ENCODE peak calls at places on chromosomes 2 and 18, in eight cellular contexts. V, R, G, A, F, O, W and E are unnamed samples.

GRCh38 chr2:27049422-27050280 is 1.8 kb upstream of the AGBL5 start:
- DNase-seq in W (peak; percentile 81), O (peak; percentile 78), A (no peak), V (peak; percentile 81), F (peak; percentile 51), R (peak; percentile 80), G (peak; percentile 82), E (peak; percentile 64)

GRCh38 chr2:172103471-172104292 is 982 bp upstream of the DLX2 start:
- DNase-seq in R (peak; percentile 67), O (peak; percentile 77), F (peak; percentile 91), V (peak; percentile 90), A (peak; percentile 73), G (peak; percentile 89), W (peak; percentile 89), E (peak; percentile 83)

GRCh38 chr18:58896268-58896667 is 31.6 kb downstream of the ZNF532 start:
- DNase-seq in V (peak; percentile 8), O (no peak), W (no peak), G (no peak), F (no peak), R (peak; percentile 37), A (no peak), E (peak; percentile 24)

GRCh38 chr18:34795070-34795740 is 85.1 kb downstream of the DTNA start:
- DNase-seq in W (no peak), V (no peak), G (no peak), R (no peak), F (no peak), O (no peak), A (peak; percentile 26), E (no peak)

GRCh38 chr2:127422631-127423475 is 4.6 kb downstream of the PROC start:
- DNase-seq in F (peak; percentile 29), R (no peak), O (peak; percentile 54), W (peak; percentile 52), A (no peak), V (no peak), G (peak; percentile 67), E (peak; percentile 45)

GRCh38 chr18:44130365-44130942 is 550.2 kb upstream of the SETBP1 start:
- DNase-seq in O (no peak), W (no peak), G (no peak), R (no peak), V (peak; percentile 55), A (no peak), F (peak; percentile 27), E (peak; percentile 10)

GRCh38 chr2:178331474-178332431 is 119.2 kb downstream of the PRKRA start:
- DNase-seq in V (no peak), F (no peak), O (no peak), R (no peak), A (no peak), G (no peak), W (no peak), E (no peak)

GRCh38 chr18:34120294-34120693 is 104.4 kb downstream of the NOL4 start:
- DNase-seq in V (no peak), F (no peak), O (no peak), R (no peak), W (no peak), A (no peak), G (no peak), E (no peak)

GRCh38 chr2:170997893-170998477 is 68.9 kb downstream of the GORASP2 start:
- DNase-seq in F (no peak), O (no peak), W (no peak), A (no peak), R (no peak), G (no peak), V (no peak), E (no peak)

GRCh38 chr2:190256087-190256486 is 63.5 kb downstream of the HIBCH start:
- DNase-seq in F (no peak), G (no peak), W (no peak), O (no peak), V (no peak), A (no peak), R (no peak), E (no peak)

GRCh38 chr2:185291035-185291647 is 447.5 kb upstream of the FSIP2 start:
- DNase-seq in A (no peak), R (no peak), W (peak; percentile 24), O (peak; percentile 62), G (peak; percentile 63), V (peak; percentile 71), F (peak; percentile 56), E (peak; percentile 54)

GRCh38 chr2:69309336-69310048 is 77.5 kb downstream of the GFPT1 start:
- DNase-seq in F (peak; percentile 81), O (peak; percentile 81), R (no peak), V (peak; percentile 26), A (peak; percentile 31), G (no peak), W (peak; percentile 84), E (peak; percentile 80)

GRCh38 chr2:64751286-64752260 is 97.9 kb upstream of the SERTAD2 start:
- DNase-seq in R (no peak), F (peak; percentile 98), A (no peak), O (peak; percentile 100), G (no peak), V (no peak), W (no peak), E (peak; percentile 76)

GRCh38 chr2:190099890-190100289 is 37.4 kb upstream of the MSTN start:
- DNase-seq in G (no peak), A (no peak), W (no peak), V (no peak), O (no peak), R (no peak), F (no peak), E (no peak)

GRCh38 chr2:33933203-33933602 is 334.1 kb upstream of the FAM98A start:
- DNase-seq in A (no peak), W (no peak), V (no peak), O (no peak), R (no peak), F (no peak), G (no peak), E (no peak)

GRCh38 chr2:205407984-205408383 is 274.3 kb upstream of the NRP2 start:
- DNase-seq in V (no peak), R (no peak), W (no peak), O (no peak), G (no peak), A (no peak), F (no peak), E (no peak)

GRCh38 chr18:75656035-75656434 is 228.5 kb upstream of the SMIM21 start:
- DNase-seq in O (no peak), W (no peak), A (no peak), V (no peak), R (no peak), G (no peak), F (no peak), E (no peak)

GRCh38 chr2:131058905-131059304 is 34.4 kb downstream of the FAM168B start:
- DNase-seq in R (no peak), O (no peak), V (no peak), A (no peak), F (no peak), W (no peak), G (no peak), E (no peak)

GRCh38 chr18:56173542-56174220 is 464.7 kb downstream of the TXNL1 start:
- DNase-seq in R (no peak), V (no peak), G (no peak), F (no peak), A (no peak), O (no peak), W (no peak), E (no peak)

GRCh38 chr2:31193066-31193396 is 24.3 kb downstream of the CAPN14 start:
- DNase-seq in G (no peak), R (no peak), O (no peak), F (no peak), V (no peak), W (no peak), A (no peak), E (no peak)

GRCh38 chr2:216646116-216646515 is 12.9 kb downstream of the IGFBP2 start:
- DNase-seq in O (no peak), R (no peak), V (no peak), F (no peak), G (no peak), A (no peak), W (no peak), E (no peak)

GRCh38 chr2:96963316-96963715 is 23.1 kb downstream of the FAM178B start:
- DNase-seq in V (no peak), A (no peak), F (no peak), R (no peak), W (no peak), G (no peak), O (no peak), E (no peak)
- H3K4me3 ChIP-seq in V (no peak overlapping the region), A (no peak overlapping the region), F (no peak overlapping the region), R (no peak overlapping the region), W (no peak overlapping the region), G (no peak overlapping the region), O (no peak overlapping the region), E (no peak overlapping the region)

DNA sequence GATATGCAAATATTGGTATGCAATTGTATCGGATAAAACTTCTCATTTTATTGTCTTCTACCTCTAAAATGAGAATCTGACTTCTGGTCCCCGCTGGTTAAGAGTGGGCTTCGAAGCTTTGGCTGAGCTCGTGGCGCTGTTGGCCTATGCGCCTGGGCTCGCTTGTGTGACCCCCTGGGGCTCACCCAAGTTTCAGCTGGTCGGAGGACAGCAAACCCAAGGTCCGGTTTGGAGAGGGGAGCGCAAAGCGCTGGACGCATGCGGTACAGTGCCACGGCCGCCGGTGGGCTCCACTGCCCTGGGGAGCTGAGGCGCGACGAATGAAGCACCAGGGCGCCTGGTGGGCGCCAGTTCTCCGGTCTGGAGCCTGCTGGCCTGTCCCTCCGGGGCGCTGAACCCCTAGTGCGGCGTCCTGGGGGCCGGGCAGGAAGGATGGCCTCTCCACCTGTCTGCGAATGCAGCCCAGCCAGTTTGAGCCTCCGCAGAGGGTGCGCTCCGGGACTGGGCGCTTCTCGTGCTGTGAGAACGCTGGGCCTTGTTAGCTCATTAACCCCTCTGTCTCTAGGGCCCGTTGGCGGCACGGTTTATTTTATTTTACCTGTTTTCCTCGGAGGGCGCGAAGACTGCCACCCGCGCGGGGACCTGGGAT is 10.3 kb downstream of the MEIS1 start:
- DNase-seq in W (peak; percentile 76), O (peak; percentile 70), V (no peak), R (no peak), G (no peak), F (no peak), A (no peak), E (no peak)
- H3K4me3 ChIP-seq in W (peak overlapping the region; percentile 12), O (peak overlapping the region; percentile 87), V (no peak overlapping the region), R (no peak overlapping the region), G (peak overlapping the region; percentile 67), F (peak overlapping the region; percentile 10), A (peak overlapping the region; percentile 81), E (peak overlapping the region; percentile 27)

GRCh38 chr18:50356036-50356945 is 18.6 kb upstream of the SKA1 start:
- DNase-seq in R (peak; percentile 58), A (no peak), W (no peak), F (no peak), O (no peak), G (no peak), V (peak; percentile 86), E (no peak)

DNA sequence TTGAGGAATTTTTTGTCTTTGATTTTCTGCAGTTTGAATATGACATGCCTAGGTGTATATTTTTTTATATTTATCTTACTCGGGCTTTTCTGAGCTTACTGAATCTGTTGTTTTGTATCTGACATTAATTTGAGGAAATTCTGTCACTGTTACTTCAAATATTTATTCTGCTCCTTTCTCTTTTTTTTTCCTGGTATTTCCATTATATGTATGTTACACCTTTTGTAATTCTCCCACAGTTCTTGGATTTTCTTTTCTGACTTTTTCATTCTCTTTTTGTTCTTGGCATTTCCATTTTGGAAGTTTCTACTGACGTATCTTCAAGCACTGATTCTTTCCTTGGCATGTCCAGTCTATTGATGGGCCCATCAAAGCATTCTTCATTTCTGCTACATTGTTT is 24.1 kb upstream of the SKA1 start:
- DNase-seq in V (no peak), G (no peak), A (no peak), R (no peak), F (no peak), W (no peak), O (no peak), E (no peak)
- H3K4me3 ChIP-seq in V (no peak overlapping the region), G (no peak overlapping the region), A (no peak overlapping the region), R (no peak overlapping the region), F (no peak overlapping the region), W (no peak overlapping the region), O (no peak overlapping the region), E (no peak overlapping the region)

GRCh38 chr2:38073211-38074005 is 2.5 kb downstream of the CYP1B1 start:
- DNase-seq in W (peak; percentile 51), A (no peak), G (no peak), O (no peak), F (no peak), R (peak; percentile 9), V (no peak), E (no peak)
- H3K4me3 ChIP-seq in W (peak overlapping the region; percentile 8), A (peak overlapping the region; percentile 72), G (peak overlapping the region; percentile 64), O (peak overlapping the region; percentile 64), F (no peak overlapping the region), R (peak overlapping the region; percentile 27), V (no peak overlapping the region), E (no peak overlapping the region)